ENCODE peak calls at places on chromosomes 13 and 19, in six cellular contexts. A is stimulated activated CD4-positive, alpha-beta T cell treated with anti-CD3 and anti-CD28 coated beads, Interleukin-15, amount 100 ng/mL, for 1 hour; I is NCI-H774; P is progenitor cell of endocrine pancreas; L is heart left ventricle; B is NCI-H226. G is an unnamed sample.

GRCh38 chr13:99756281-99756680 is 215.3 kb downstream of the ZIC5 start:
- DNase-seq in B (peak), I (no peak), L (no peak), A (no peak), P (no peak), G (no peak)

GRCh38 chr19:32857584-32857983 is 12.0 kb downstream of the SLC7A9 start:
- DNase-seq in P (no peak), L (no peak), I (no peak), A (no peak), B (no peak), G (no peak)

GRCh38 chr19:21697171-21697570 is 70.2 kb downstream of the ZNF100 start:
- DNase-seq in B (no peak), L (no peak), A (no peak), I (no peak), P (no peak), G (no peak)

GRCh38 chr13:114110091-114110829 is 22.2 kb downstream of the RASA3 start:
- DNase-seq in P (no peak), L (no peak), B (no peak), A (peak), I (no peak), G (peak)

GRCh38 chr19:11378319-11379189 is 4.1 kb downstream of the SWSAP1 start:
- DNase-seq in L (peak), I (no peak), A (no peak), P (peak), B (peak), G (no peak)

GRCh38 chr13:23868521-23868920 is 20.7 kb downstream of the MIPEP start:
- DNase-seq in L (no peak), A (no peak), I (no peak), P (no peak), B (no peak), G (no peak)

GRCh38 chr19:13050274-13050673 is 52.4 kb downstream of the LYL1 start:
- DNase-seq in A (no peak), P (no peak), L (no peak), I (no peak), B (no peak), G (no peak)

GRCh38 chr19:30371960-30372824 is at the start of gene ZNF536:
- DNase-seq in P (no peak), A (no peak), B (no peak), I (no peak), L (no peak), G (no peak)

GRCh38 chr19:1370579-1371361 is 12.9 kb upstream of the NDUFS7 start:
- DNase-seq in P (no peak), B (no peak), A (no peak), L (no peak), I (no peak), G (no peak)

GRCh38 chr13:49341941-49342340 is 94.2 kb downstream of the CDADC1 start:
- DNase-seq in I (no peak), L (no peak), A (no peak), B (no peak), P (no peak), G (no peak)

GRCh38 chr13:43374621-43375020 is 351.2 kb downstream of the DNAJC15 start:
- DNase-seq in I (no peak), A (no peak), L (no peak), P (no peak), B (peak), G (no peak)

GRCh38 chr19:50658438-50659317 is 9.4 kb downstream of the C19orf81 start:
- DNase-seq in B (peak), L (peak), A (no peak), I (no peak), P (peak), G (no peak)

GRCh38 chr13:112719016-112719415 is 29.2 kb downstream of the ATP11A start:
- DNase-seq in B (peak), L (no peak), A (no peak), I (no peak), P (no peak), G (no peak)

GRCh38 chr13:90710355-90710754 is 637.1 kb upstream of the MIR17HG start:
- DNase-seq in I (no peak), L (no peak), A (no peak), P (no peak), B (no peak), G (no peak)

GRCh38 chr19:7415163-7415856 is 66.6 kb downstream of the ARHGEF18 start:
- DNase-seq in B (no peak), L (no peak), P (no peak), I (no peak), A (no peak), G (no peak)

GRCh38 chr19:11234486-11235075 is 4.8 kb upstream of the ANGPTL8 start:
- DNase-seq in B (no peak), L (no peak), P (no peak), I (no peak), A (no peak), G (no peak)

G was measured in right atrium auricular region.